ENCODE peak calls at places on chromosomes 6 and 20, in five cellular contexts. B is fibroblast of lung, U is fibroblast of the aortic adventitia, O is GM06990, H is astrocyte of the spinal cord. W is an unnamed sample.

GRCh38 chr6:16236648-16237199 is 1.7 kb upstream of the GMPR start:
- DNase-seq in B (peak), O (peak), U (peak), H (peak), W (no peak)

GRCh38 chr6:10518461-10519216 is 2.5 kb upstream of the GCNT2 start:
- DNase-seq in O (no peak), B (peak), H (peak), U (peak), W (no peak)

GRCh38 chr6:43074847-43075741 is 1.0 kb upstream of the PTK7 start:
- DNase-seq in H (peak), U (peak), B (peak), O (no peak), W (no peak)

GRCh38 chr20:61295249-61295648 is 43.2 kb downstream of the CDH4 start:
- DNase-seq in U (no peak), H (no peak), B (peak), O (no peak), W (no peak)

GRCh38 chr20:8305449-8305978 is 173.4 kb downstream of the PLCB1 start:
- DNase-seq in O (peak), H (peak), U (peak), B (peak), W (peak)

GRCh38 chr20:34065260-34065659 is 46.8 kb downstream of the EIF2S2 start:
- DNase-seq in B (peak), O (no peak), U (peak), H (peak), W (no peak)

GRCh38 chr20:4401601-4402000 is 320.1 kb upstream of the PRND start:
- DNase-seq in U (peak), O (no peak), B (peak), H (peak), W (no peak)

GRCh38 chr20:59508729-59509128 is 95.6 kb upstream of the PHACTR3 start:
- DNase-seq in O (no peak), B (no peak), U (no peak), H (no peak), W (no peak)

GRCh38 chr6:170403451-170403850 is 96.9 kb downstream of the FAM120B start:
- DNase-seq in B (peak), O (no peak), U (peak), H (peak), W (no peak)

GRCh38 chr20:37877832-37878772 is 24.8 kb upstream of the VSTM2L start:
- DNase-seq in H (no peak), O (no peak), U (no peak), B (no peak), W (peak)

GRCh38 chr6:154232013-154232920 is 124.3 kb downstream of the IPCEF1 start:
- DNase-seq in H (peak), O (no peak), U (no peak), B (peak), W (no peak)

GRCh38 chr20:14698605-14699373 is 361.4 kb upstream of the FLRT3 start:
- DNase-seq in B (no peak), U (no peak), H (no peak), O (no peak), W (no peak)

GRCh38 chr20:46929902-46930301 is 35.3 kb downstream of the EYA2 start:
- DNase-seq in H (no peak), B (no peak), U (no peak), O (no peak), W (no peak)

GRCh38 chr6:97401533-97401932 is 118.5 kb upstream of the MMS22L start:
- DNase-seq in U (peak), O (no peak), B (no peak), H (peak), W (no peak)

GRCh38 chr20:23752481-23753193 is 1.9 kb upstream of the CST1 start:
- DNase-seq in U (no peak), H (no peak), O (no peak), B (no peak), W (no peak)

GRCh38 chr6:7106752-7107577 is 796 bp upstream of the RREB1 start:
- DNase-seq in U (no peak), B (no peak), H (no peak), O (peak), W (peak)

DNA sequence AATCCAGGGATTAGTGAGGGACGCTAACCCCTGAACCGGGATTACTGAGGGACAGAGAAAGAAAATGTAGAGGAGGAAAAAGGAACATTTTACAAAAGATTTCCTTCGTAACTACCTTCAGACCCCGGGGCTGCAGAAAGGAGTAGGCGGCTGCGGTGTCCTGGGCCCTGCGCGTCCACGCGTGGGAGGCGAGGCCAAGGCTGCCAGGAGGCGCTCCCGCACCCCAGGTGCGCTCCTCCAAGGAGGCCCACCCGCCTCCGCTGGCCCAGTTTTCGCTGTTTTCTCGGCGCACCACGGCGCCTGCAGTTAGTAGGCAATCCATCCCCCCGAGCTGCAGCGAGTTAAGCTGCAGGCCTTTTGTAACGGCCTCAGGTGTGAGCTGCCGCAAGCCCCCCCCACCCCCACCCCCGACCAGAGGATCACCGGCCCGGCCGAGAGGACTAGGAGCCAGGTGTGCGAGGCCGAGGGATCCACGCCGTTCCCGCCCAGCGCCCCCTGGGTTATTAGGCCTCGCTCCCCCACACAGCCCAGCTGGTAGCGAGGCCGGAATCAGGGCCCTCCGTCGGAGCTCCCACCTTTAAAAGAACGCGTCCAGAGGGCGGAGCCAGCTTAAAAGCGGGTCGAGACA is 380.3 kb upstream of the ARID1B start:
- DNase-seq in O (peak), U (no peak), B (no peak), H (no peak), W (no peak)
- H3K4me3 ChIP-seq in O (no peak), U (no peak), B (no peak), H (no peak), W (no peak)

GRCh38 chr6:143126574-143126941 is 65.9 kb downstream of the AIG1 start:
- DNase-seq in B (no peak), H (no peak), O (no peak), U (no peak), W (no peak)

GRCh38 chr6:143127941-143128340 is 67.3 kb downstream of the AIG1 start:
- DNase-seq in H (no peak), O (no peak), U (no peak), B (no peak), W (no peak)

GRCh38 chr6:143123081-143123480 is 62.4 kb downstream of the AIG1 start:
- DNase-seq in O (no peak), B (no peak), U (no peak), H (no peak), W (no peak)

GRCh38 chr6:143125896-143126573 is 65.3 kb downstream of the AIG1 start:
- DNase-seq in U (no peak), B (no peak), O (no peak), H (peak), W (no peak)

DNA sequence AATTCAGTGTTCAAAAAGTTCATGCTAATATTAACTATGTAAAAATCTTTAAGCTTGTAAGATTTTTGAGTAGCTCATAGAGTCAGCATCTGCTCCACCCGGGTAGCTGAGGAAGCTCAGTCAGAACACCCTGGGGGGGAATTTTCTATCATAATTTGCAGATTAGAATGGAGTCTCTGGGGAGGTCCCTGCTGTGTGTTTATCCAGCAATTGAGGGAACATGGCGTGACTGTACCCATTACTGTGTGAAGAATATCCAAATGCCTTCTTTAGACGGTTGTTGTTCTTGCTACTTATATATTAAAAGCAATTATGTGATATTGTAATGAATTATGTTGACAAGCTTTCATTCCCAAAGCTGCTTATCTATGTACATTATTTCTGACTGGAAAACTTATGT is 64.8 kb downstream of the AIG1 start:
- DNase-seq in H (peak), B (no peak), U (no peak), O (no peak), W (no peak)
- H3K4me3 ChIP-seq in H (no peak), B (no peak), U (no peak), O (no peak), W (no peak)

GRCh38 chr6:163599136-163599535 is 184.6 kb downstream of the QKI start:
- DNase-seq in O (no peak), H (no peak), U (no peak), B (no peak), W (no peak)

GRCh38 chr6:163599684-163600083 is 185.2 kb downstream of the QKI start:
- DNase-seq in U (no peak), H (no peak), O (no peak), B (no peak), W (no peak)

GRCh38 chr6:163600781-163601180 is 186.3 kb downstream of the QKI start:
- DNase-seq in B (no peak), O (no peak), H (no peak), U (no peak), W (no peak)

GRCh38 chr6:163602851-163603250 is 188.3 kb downstream of the QKI start:
- DNase-seq in H (no peak), O (no peak), B (no peak), U (no peak), W (no peak)

DNA sequence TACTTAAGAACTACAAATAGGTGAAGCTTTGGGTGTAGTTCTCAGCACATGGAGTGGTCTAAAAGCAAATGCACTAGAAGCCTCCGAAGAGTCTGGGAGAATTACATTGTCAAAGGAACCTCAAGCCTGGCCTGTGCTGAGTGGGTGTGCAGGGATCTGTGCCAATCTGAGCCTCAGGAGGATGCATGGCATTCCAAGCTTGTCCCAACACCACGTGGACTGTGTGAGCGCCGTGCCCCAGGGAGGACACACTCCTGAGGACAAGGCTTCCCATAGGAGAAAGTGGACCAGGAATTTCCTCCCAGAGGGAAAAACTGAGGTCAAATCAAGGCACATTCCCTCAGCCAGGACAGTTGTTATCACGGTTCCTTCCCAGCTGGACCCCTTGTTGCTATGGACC is 185.8 kb downstream of the QKI start:
- DNase-seq in B (no peak), U (no peak), H (no peak), O (no peak), W (no peak)
- H3K4me3 ChIP-seq in B (no peak), U (no peak), H (no peak), O (no peak), W (no peak)

DNA sequence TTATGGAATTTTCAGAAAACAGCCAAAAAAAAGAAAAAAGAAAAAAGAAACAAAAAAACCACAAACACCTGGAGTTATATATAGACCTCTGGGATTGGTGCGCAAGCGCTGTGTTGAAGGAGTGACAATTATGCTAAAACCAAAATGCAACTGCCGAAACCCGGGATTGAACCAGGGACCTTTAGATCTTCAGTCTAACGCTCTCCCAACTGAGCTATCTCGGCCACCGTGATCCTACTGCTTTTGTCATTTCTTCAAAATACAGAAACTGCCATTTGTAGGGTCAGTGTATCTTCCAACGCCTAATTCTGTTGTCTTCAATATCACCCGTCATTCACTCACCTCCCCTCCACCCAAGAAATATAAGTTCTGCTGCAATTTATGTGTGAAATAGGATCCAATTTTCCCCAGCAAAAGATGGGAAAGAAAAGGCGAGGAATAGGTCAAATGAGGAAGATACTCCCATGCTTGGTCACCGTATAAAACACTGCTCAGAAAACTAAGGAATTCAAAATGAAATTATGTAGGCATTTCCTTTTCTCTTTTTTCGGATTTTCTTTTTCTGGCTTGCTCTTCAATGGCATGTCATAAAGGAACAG is 116.0 kb downstream of the TRIM27 start:
- DNase-seq in B (peak), O (peak), U (peak), H (peak), W (no peak)
- H3K4me3 ChIP-seq in B (peak), O (no peak), U (peak), H (peak), W (no peak)

GRCh38 chr6:34663887-34664269 is 32.7 kb downstream of the ILRUN start:
- DNase-seq in B (peak), H (no peak), U (peak), O (no peak), W (no peak)
- H3K4me3 ChIP-seq in B (no peak), H (no peak), U (no peak), O (no peak), W (no peak)

DNA sequence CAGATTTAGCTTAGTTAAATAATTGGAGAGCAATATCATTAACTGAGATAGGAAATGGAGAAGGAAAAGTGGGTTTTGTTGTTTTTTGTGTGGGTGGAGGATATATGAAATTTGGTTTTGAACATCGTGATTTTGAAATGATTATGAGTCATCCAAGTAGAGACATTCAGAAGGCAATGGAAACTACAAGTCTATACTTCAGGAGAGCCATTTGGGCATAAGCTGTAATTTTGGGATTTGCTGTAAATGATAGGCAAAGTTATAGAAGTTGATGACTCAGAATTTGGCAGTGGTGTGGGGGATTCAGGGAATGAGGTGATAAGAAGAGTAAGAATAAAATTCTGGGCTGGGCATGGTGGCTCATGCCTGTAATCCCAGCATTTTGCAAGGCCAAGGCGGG is 27.4 kb upstream of the FAM135A start:
- DNase-seq in U (peak), H (no peak), B (no peak), O (no peak), W (no peak)
- H3K4me3 ChIP-seq in U (no peak), H (no peak), B (no peak), O (no peak), W (no peak)

DNA sequence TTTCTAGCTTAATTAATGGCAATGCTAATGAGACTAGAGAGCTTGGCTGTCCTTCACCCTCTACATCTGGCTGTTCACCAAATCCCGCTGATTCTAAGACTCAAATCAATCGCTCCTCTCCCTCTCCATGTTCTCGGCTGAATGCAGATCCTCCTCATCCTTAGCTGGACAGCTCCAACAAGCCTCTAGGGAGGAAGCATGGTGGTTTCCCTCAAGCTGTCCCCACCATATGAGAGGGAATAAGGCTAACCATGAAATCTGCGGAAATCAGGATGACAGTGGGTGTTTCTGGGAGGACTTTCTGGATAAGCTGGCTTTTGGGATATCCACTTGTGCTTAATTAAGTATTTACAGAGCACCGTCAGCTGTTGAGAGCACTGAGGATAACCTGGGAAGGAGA is 129.0 kb downstream of the FOXC1 start:
- DNase-seq in U (no peak), H (no peak), O (no peak), B (peak), W (no peak)
- H3K4me3 ChIP-seq in U (no peak), H (no peak), O (no peak), B (no peak), W (no peak)

GRCh38 chr6:41920921-41921711 is at the start of the genes BYSL and MED20:
- DNase-seq in H (peak), B (peak), U (peak), O (peak), W (peak)

GRCh38 chr6:41914869-41915268 is 6.1 kb downstream of the MED20 start:
- DNase-seq in O (no peak), B (no peak), U (no peak), H (no peak), W (no peak)

GRCh38 chr6:41914343-41914742 is 6.6 kb downstream of the MED20 start:
- DNase-seq in H (no peak), U (no peak), B (no peak), O (no peak), W (no peak)

GRCh38 chr6:41921712-41921998 is 356 bp downstream of the BYSL start:
- DNase-seq in B (no peak), H (no peak), O (no peak), U (no peak), W (no peak)

GRCh38 chr6:41917528-41917927 is 3.4 kb downstream of the MED20 start:
- DNase-seq in O (no peak), B (peak), H (peak), U (peak), W (no peak)
- H3K4me3 ChIP-seq in O (no peak), B (no peak), H (no peak), U (no peak), W (no peak)

GRCh38 chr20:6007094-6007528 is 46.7 kb downstream of the LRRN4 start:
- DNase-seq in H (no peak), U (no peak), O (no peak), B (peak), W (no peak)
- H3K4me3 ChIP-seq in H (peak), U (peak), O (peak), B (peak), W (peak)

GRCh38 chr6:123636282-123636681 is 468 bp downstream of the TRDN start:
- DNase-seq in B (no peak), U (no peak), O (no peak), H (no peak), W (no peak)

GRCh38 chr6:123640567-123641187 is 3.9 kb upstream of the TRDN start:
- DNase-seq in U (no peak), B (no peak), O (no peak), H (no peak), W (no peak)

GRCh38 chr6:123635567-123635966 is 1.2 kb downstream of the TRDN start:
- DNase-seq in O (no peak), U (no peak), H (no peak), B (no peak), W (no peak)

GRCh38 chr6:123635144-123635543 is 1.6 kb downstream of the TRDN start:
- DNase-seq in B (no peak), U (no peak), O (no peak), H (no peak), W (no peak)

DNA sequence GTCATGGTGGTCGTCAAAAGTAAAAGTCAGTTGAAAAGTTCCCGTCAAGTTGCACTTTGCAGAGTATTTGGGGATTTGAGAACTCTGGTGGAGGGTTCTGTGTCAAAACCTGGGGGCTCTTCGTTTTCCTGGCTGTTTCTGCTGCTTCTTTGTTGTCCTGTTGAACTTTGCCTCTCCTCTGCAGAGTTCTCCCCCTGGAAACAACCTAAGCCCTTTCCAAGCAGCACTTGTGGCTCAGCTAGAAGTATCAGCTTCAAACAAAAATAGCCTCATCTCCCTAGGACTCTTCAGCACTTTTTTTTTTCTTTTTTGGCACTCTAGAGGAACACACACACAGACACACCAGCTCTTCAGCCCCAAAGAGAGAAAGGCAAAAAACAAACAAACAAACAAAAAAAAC is at the start of gene TRDN:
- DNase-seq in O (no peak), H (no peak), U (no peak), B (no peak), W (no peak)
- H3K4me3 ChIP-seq in O (no peak), H (no peak), U (no peak), B (no peak), W (peak)